ENCODE peak calls at places on chromosomes 12 and 14, in five cellular contexts. H, J, T, A and V are unnamed samples.

GRCh38 chr14:101598159-101598558 is 36.9 kb downstream of the DIO3 start:
- DNase-seq in J (no peak), A (no peak), H (no peak), T (peak; percentile 77), V (no peak)

GRCh38 chr14:92481811-92482559 is 31.6 kb upstream of the RIN3 start:
- DNase-seq in T (peak; percentile 25), H (no peak), A (no peak), J (no peak), V (no peak)

GRCh38 chr12:77947326-77947725 is 116.6 kb downstream of the NAV3 start:
- DNase-seq in T (no peak), H (no peak), A (no peak), J (no peak), V (no peak)

GRCh38 chr12:12903642-12904609 is 12.6 kb downstream of the GPRC5A start:
- DNase-seq in J (no peak), A (no peak), T (no peak), H (no peak), V (peak; percentile 69)

GRCh38 chr14:95533391-95533821 is 1.4 kb upstream of the GLRX5 start:
- DNase-seq in J (no peak), A (no peak), H (no peak), T (no peak), V (no peak)

GRCh38 chr12:93302331-93303229 is 75.1 kb upstream of the NUDT4 start:
- DNase-seq in H (no peak), T (no peak), A (no peak), J (peak; percentile 13), V (no peak)

GRCh38 chr12:123150273-123150803 is 552 bp downstream of the PITPNM2 start:
- DNase-seq in T (no peak), A (no peak), J (peak; percentile 64), H (no peak), V (no peak)

GRCh38 chr12:111428728-111429175 is 23.0 kb downstream of the SH2B3 start:
- DNase-seq in J (no peak), A (no peak), H (no peak), T (no peak), V (no peak)

GRCh38 chr14:103126873-103127304 is 3.6 kb downstream of the TNFAIP2 start:
- DNase-seq in J (peak; percentile 60), T (no peak), H (no peak), A (no peak), V (no peak)

GRCh38 chr14:50906326-50906725 is 34.5 kb downstream of the ABHD12B start:
- DNase-seq in J (no peak), H (no peak), T (no peak), A (no peak), V (no peak)

GRCh38 chr12:80195143-80195726 is 95.9 kb downstream of the OTOGL start:
- DNase-seq in T (no peak), H (peak; percentile 67), A (peak; percentile 21), J (no peak), V (peak; percentile 48)

GRCh38 chr14:75254901-75255300 is 23.7 kb upstream of the FOS start:
- DNase-seq in A (no peak), T (no peak), H (no peak), J (no peak), V (peak; percentile 16)

GRCh38 chr12:1666685-1667162 is 24.1 kb upstream of the ADIPOR2 start:
- DNase-seq in J (no peak), A (no peak), T (no peak), H (no peak), V (no peak)

GRCh38 chr12:47725893-47726292 is 603 bp upstream of the ENDOU start:
- DNase-seq in T (no peak), H (no peak), A (peak; percentile 69), J (no peak), V (no peak)

GRCh38 chr14:32594766-32595165 is 265.7 kb downstream of the AKAP6 start:
- DNase-seq in T (no peak), H (no peak), J (no peak), A (no peak), V (no peak)

GRCh38 chr14:40629144-40629543 is 977.5 kb upstream of the LRFN5 start:
- DNase-seq in H (no peak), A (no peak), T (no peak), J (no peak), V (no peak)

GRCh38 chr12:71440393-71441349 is 1.1 kb downstream of the LGR5 start:
- DNase-seq in J (no peak), A (peak; percentile 22), T (no peak), H (no peak), V (peak; percentile 42)

GRCh38 chr12:15044461-15044860 is 71.6 kb downstream of the PDE6H start:
- DNase-seq in T (no peak), A (no peak), H (no peak), J (no peak), V (no peak)

GRCh38 chr12:40921563-40922163 is 229.4 kb downstream of the CNTN1 start:
- DNase-seq in H (peak; percentile 48), A (no peak), T (no peak), J (no peak), V (no peak)

GRCh38 chr14:101716077-101716950 is 45.2 kb upstream of the PPP2R5C start:
- DNase-seq in A (no peak), T (peak; percentile 78), J (no peak), H (no peak), V (no peak)

GRCh38 chr12:97594236-97594635 is 131.6 kb downstream of the RMST start:
- DNase-seq in H (no peak), T (no peak), J (no peak), A (no peak), V (no peak)

GRCh38 chr12:95282266-95282665 is 64.7 kb downstream of the VEZT start:
- DNase-seq in A (no peak), T (no peak), J (no peak), H (no peak), V (no peak)

GRCh38 chr12:99224237-99224636 is 423.3 kb upstream of the GARIN6 start:
- DNase-seq in T (no peak), A (no peak), J (no peak), H (no peak), V (no peak)

GRCh38 chr12:131057211-131057721 is 103.6 kb downstream of the ADGRD1 start:
- DNase-seq in T (no peak), A (no peak), H (no peak), J (no peak), V (no peak)

GRCh38 chr12:108310489-108310888 is 28.6 kb downstream of the CMKLR1 start:
- DNase-seq in H (no peak), A (no peak), J (no peak), T (no peak), V (no peak)

GRCh38 chr14:105876158-105876557 is 349.8 kb downstream of the TMEM121 start:
- DNase-seq in A (no peak), T (peak; percentile 73), J (peak; percentile 0), H (no peak), V (no peak)

GRCh38 chr14:91270619-91271018 is 26.1 kb upstream of the GPR68 start:
- DNase-seq in T (no peak), J (no peak), A (no peak), H (no peak), V (no peak)

GRCh38 chr14:76208340-76208739 is 56.6 kb downstream of the GPATCH2L start:
- DNase-seq in A (no peak), J (no peak), T (no peak), H (no peak), V (no peak)

DNA sequence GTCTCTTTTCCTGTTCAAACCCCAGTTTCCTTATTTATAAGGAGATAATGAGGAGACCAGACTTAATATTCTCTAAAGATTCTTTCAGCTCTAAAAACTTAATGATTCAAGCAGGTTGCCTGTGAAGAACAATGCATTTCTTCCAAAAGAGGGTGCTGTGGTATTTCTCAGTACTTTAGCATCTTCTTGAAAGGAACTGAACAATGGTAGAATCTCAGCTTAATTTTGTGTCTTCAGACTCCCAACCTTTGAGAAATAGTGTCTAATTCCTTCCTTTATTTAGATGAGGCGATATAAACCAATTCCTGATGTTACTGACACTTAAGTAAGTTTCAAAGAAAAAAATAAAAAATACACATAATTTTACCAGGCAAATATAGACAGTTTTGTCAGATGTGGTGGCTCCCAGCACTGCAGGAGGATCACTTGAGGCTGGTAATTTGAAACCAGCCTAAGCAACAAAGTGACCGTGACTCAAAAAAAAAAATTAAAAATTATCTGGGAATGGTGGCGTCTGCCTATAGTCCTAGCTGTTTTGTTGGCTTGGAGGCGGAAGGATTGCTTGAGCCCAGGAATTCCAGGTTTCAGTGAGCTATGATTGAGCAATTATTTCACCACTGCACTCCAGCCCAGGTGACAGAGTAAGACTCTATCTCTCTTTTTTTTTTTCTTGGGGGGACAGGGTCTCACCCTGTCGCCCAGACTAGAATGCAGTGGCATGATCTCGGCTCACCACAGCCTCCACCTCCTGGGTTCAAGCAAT is 76.9 kb upstream of the PSMA6 start:
- DNase-seq in T (no peak), A (peak; percentile 32), H (no peak), J (no peak), V (no peak)
- TF ChIP-seq CTCF in T (peak; percentile 64), A (peak; percentile 43), H (peak; percentile 25), J (peak; percentile 44), V (no peak)

DNA sequence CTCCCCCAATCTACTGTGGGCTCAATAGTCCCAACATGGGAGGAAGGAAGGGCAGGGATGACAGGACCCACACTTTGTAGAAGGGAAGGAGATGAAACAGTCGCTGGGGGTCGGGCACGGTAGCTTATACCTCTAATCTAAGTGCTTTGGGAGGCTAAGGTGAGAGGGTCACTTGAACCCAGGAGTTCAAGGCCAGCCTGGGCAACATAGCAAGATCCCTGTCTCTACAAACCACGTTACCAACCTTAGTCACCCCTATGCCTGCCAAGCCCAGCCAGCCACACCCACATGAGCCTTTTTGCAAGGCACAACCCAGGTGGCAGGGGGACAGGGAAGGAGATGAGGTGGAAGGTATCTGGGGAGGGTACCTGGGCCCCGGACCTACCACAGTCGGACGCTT is 31.7 kb downstream of the KDM2B start:
- DNase-seq in A (no peak), J (no peak), H (no peak), T (no peak), V (no peak)
- TF ChIP-seq CTCF in A (no peak), J (no peak), H (no peak), T (no peak), V (no peak)

GRCh38 chr14:67420102-67420739 is 8.3 kb upstream of the PLEK2 start:
- DNase-seq in H (peak; percentile 43), T (no peak), A (no peak), J (no peak), V (peak; percentile 67)
- TF ChIP-seq CTCF in H (peak; percentile 67), T (no peak), A (peak; percentile 64), J (peak; percentile 45), V (peak; percentile 61)

GRCh38 chr14:69003626-69004025 is 24.5 kb upstream of the ACTN1 start:
- DNase-seq in H (no peak), A (no peak), T (no peak), J (no peak), V (no peak)
- TF ChIP-seq CTCF in H (no peak), A (no peak), T (no peak), J (no peak), V (no peak)

DNA sequence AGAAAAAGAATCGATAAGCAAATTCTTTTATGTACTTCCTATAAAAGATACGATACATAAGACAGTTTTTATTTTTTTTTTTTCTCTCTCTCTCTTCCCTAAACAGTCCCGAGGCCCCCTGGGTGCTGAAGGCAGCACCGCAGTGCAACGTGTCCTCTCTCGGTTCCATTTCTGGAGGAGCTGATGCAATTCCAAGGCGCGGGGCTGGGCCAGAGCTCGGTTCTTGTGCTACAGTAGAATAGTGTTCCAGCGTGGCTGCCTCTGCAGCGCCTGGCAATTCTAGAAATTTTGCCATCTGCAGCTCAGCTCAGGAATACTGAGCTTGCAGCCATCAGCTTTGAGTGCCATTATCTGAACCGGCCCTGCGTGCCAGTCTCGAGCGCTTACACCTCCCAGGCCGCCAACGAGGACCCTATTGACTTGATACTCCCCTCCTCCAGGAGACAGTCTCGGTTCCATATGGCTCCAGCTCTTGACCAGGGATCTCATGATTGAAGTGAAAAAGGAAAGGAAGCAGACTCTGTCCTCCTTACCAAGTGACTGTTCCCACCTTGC is 630 bp downstream of the ALDH1L2 start:
- DNase-seq in T (peak; percentile 87), A (peak; percentile 22), H (peak; percentile 51), J (peak; percentile 67), V (peak; percentile 52)
- TF ChIP-seq CTCF in T (peak; percentile 16), A (no peak), H (peak; percentile 20), J (no peak), V (no peak)

GRCh38 chr12:59716049-59716448 is 120.2 kb downstream of the SLC16A7 start:
- DNase-seq in T (no peak), A (no peak), H (no peak), J (no peak), V (no peak)
- TF ChIP-seq CTCF in T (no peak), A (no peak), H (no peak), J (no peak), V (no peak)